ENCODE peak calls at places on chromosomes 5 and 9, in eight cellular contexts. F is dorsolateral prefrontal cortex; H is mammary epithelial cell; V is AG04450; Q is fibroblast of lung; R is upper lobe of right lung; U is tibial nerve; T is CD8-positive, alpha-beta T cell. L is an unnamed sample.

GRCh38 chr5:81021951-81022687 is 62.0 kb downstream of the RASGRF2 start:
- DNase-seq in F (no peak), H (no peak), V (no peak), Q (no peak), R (no peak), U (no peak), T (no peak), L (no peak)

GRCh38 chr5:66558562-66558961 is 37.6 kb upstream of the MAST4 start:
- DNase-seq in F (no peak), H (no peak), V (no peak), Q (no peak), R (no peak), U (no peak), T (no peak), L (no peak)

GRCh38 chr5:66993448-66993847 is 203.2 kb downstream of the CD180 start:
- DNase-seq in F (no peak), H (no peak), V (no peak), Q (no peak), R (no peak), U (no peak), T (no peak), L (no peak)

GRCh38 chr9:27094640-27095039 is 14.4 kb upstream of the TEK start:
- DNase-seq in F (no peak), H (peak), V (no peak), Q (peak), R (no peak), U (no peak), T (no peak), L (no peak)

GRCh38 chr5:178119915-178120660 is 6.8 kb downstream of the N4BP3 start:
- DNase-seq in F (no peak), H (no peak), V (no peak), Q (no peak), R (no peak), U (no peak), T (no peak), L (no peak)

GRCh38 chr9:91905958-91906585 is 44.0 kb downstream of the ROR2 start:
- DNase-seq in F (no peak), H (no peak), V (no peak), Q (no peak), R (no peak), U (no peak), T (peak), L (no peak)

GRCh38 chr5:307794-308579 is 13.5 kb upstream of the AHRR start:
- DNase-seq in F (no peak), H (no peak), V (no peak), Q (no peak), R (peak), U (no peak), T (no peak), L (no peak)

GRCh38 chr5:56480305-56481146 is 247.4 kb upstream of the ANKRD55 start:
- DNase-seq in F (peak), H (peak), V (no peak), Q (peak), R (peak), U (peak), T (peak), L (peak)

GRCh38 chr9:14018061-14018460 is 295.9 kb downstream of the NFIB start:
- DNase-seq in F (no peak), H (peak), V (peak), Q (peak), R (no peak), U (no peak), T (no peak), L (no peak)

GRCh38 chr9:134320195-134320885 is 5.9 kb upstream of the RXRA start:
- DNase-seq in F (no peak), H (no peak), V (no peak), Q (no peak), R (peak), U (no peak), T (peak), L (no peak)

GRCh38 chr5:142319105-142319504 is 5.7 kb downstream of the SPRY4 start:
- DNase-seq in F (no peak), H (no peak), V (no peak), Q (peak), R (no peak), U (no peak), T (no peak), L (no peak)

GRCh38 chr5:107513337-107514125 is 157.2 kb downstream of the EFNA5 start:
- DNase-seq in F (no peak), H (peak), V (no peak), Q (no peak), R (no peak), U (no peak), T (no peak), L (no peak)

GRCh38 chr5:103512506-103512905 is 50.1 kb downstream of the NUDT12 start:
- DNase-seq in F (no peak), H (no peak), V (no peak), Q (no peak), R (no peak), U (no peak), T (no peak), L (no peak)

GRCh38 chr5:143023447-143024096 is 253.4 kb downstream of the ARHGAP26 start:
- DNase-seq in F (no peak), H (no peak), V (no peak), Q (peak), R (no peak), U (no peak), T (peak), L (no peak)

GRCh38 chr5:69364414-69364813 is 4.9 kb downstream of the AK6 start:
- DNase-seq in F (no peak), H (no peak), V (no peak), Q (peak), R (no peak), U (no peak), T (no peak), L (no peak)

GRCh38 chr9:114634387-114634786 is 23.2 kb downstream of the TEX53 start:
- DNase-seq in F (no peak), H (no peak), V (no peak), Q (no peak), R (no peak), U (no peak), T (no peak), L (no peak)

GRCh38 chr5:150139334-150139733 is 16.3 kb downstream of the PDGFRB start:
- DNase-seq in F (no peak), H (no peak), V (peak), Q (peak), R (no peak), U (no peak), T (no peak), L (no peak)

GRCh38 chr5:58887721-58888409 is 305.0 kb downstream of the RAB3C start:
- DNase-seq in F (no peak), H (no peak), V (no peak), Q (peak), R (no peak), U (peak), T (no peak), L (peak)

GRCh38 chr9:21477466-21477865 is 4.6 kb downstream of the IFNE start:
- DNase-seq in F (no peak), H (no peak), V (no peak), Q (no peak), R (no peak), U (no peak), T (no peak), L (no peak)

GRCh38 chr5:177509361-177509951 is at the start of gene DOK3:
- DNase-seq in F (no peak), H (no peak), V (no peak), Q (no peak), R (peak), U (no peak), T (no peak), L (no peak)

GRCh38 chr5:87231037-87231808 is 36.5 kb upstream of the RASA1 start:
- DNase-seq in F (no peak), H (peak), V (no peak), Q (no peak), R (no peak), U (no peak), T (no peak), L (no peak)

GRCh38 chr5:73380052-73380451 is 68.5 kb downstream of the FOXD1 start:
- DNase-seq in F (no peak), H (no peak), V (no peak), Q (no peak), R (no peak), U (peak), T (no peak), L (no peak)

GRCh38 chr5:71946631-71947030 is 160.6 kb upstream of the MAP1B start:
- DNase-seq in F (no peak), H (no peak), V (no peak), Q (no peak), R (no peak), U (no peak), T (no peak), L (no peak)

GRCh38 chr5:75460532-75460931 is 50.9 kb downstream of the CERT1 start:
- DNase-seq in F (no peak), H (no peak), V (no peak), Q (no peak), R (no peak), U (no peak), T (no peak), L (no peak)

GRCh38 chr5:45417285-45417996 is 278.7 kb downstream of the HCN1 start:
- DNase-seq in F (no peak), H (no peak), V (no peak), Q (no peak), R (no peak), U (no peak), T (no peak), L (no peak)

GRCh38 chr5:111254613-111255012 is 30.4 kb downstream of the CAMK4 start:
- DNase-seq in F (no peak), H (peak), V (no peak), Q (peak), R (no peak), U (no peak), T (peak), L (no peak)

GRCh38 chr9:86464242-86464641 is 110.0 kb upstream of the TUT7 start:
- DNase-seq in F (no peak), H (no peak), V (no peak), Q (no peak), R (no peak), U (no peak), T (no peak), L (no peak)

GRCh38 chr9:96219615-96220257 is 82.2 kb downstream of the HSD17B3 start:
- DNase-seq in F (peak), H (peak), V (no peak), Q (no peak), R (peak), U (no peak), T (peak), L (no peak)

GRCh38 chr9:21804336-21804735 is 1.9 kb downstream of the MTAP start:
- DNase-seq in F (no peak), H (no peak), V (no peak), Q (no peak), R (no peak), U (no peak), T (no peak), L (no peak)

GRCh38 chr5:168609806-168610482 is 30.8 kb upstream of the PANK3 start:
- DNase-seq in F (no peak), H (no peak), V (no peak), Q (no peak), R (no peak), U (no peak), T (no peak), L (no peak)

GRCh38 chr5:164336906-164337305 is 831.5 kb downstream of the MAT2B start:
- DNase-seq in F (no peak), H (peak), V (no peak), Q (peak), R (no peak), U (no peak), T (no peak), L (no peak)

GRCh38 chr9:135049460-135049859 is 38.0 kb upstream of the OLFM1 start:
- DNase-seq in F (no peak), H (no peak), V (no peak), Q (no peak), R (peak), U (no peak), T (no peak), L (peak)

GRCh38 chr5:10201223-10201868 is 48.3 kb downstream of the ATPSCKMT start:
- DNase-seq in F (no peak), H (no peak), V (no peak), Q (peak), R (no peak), U (no peak), T (no peak), L (no peak)

GRCh38 chr9:117135481-117135880 is 279.4 kb downstream of the ASTN2 start:
- DNase-seq in F (no peak), H (no peak), V (no peak), Q (no peak), R (no peak), U (no peak), T (no peak), L (no peak)

GRCh38 chr5:171271798-171272197 is 37.2 kb upstream of the TLX3 start:
- DNase-seq in F (no peak), H (no peak), V (no peak), Q (no peak), R (no peak), U (no peak), T (no peak), L (no peak)

GRCh38 chr9:12426198-12426864 is 266.9 kb upstream of the TYRP1 start:
- DNase-seq in F (no peak), H (no peak), V (no peak), Q (peak), R (no peak), U (no peak), T (no peak), L (no peak)

GRCh38 chr5:172113036-172113435 is 75.0 kb downstream of the STK10 start:
- DNase-seq in F (no peak), H (no peak), V (no peak), Q (no peak), R (no peak), U (no peak), T (peak), L (no peak)

GRCh38 chr5:144374637-144375036 is 204.0 kb downstream of the KCTD16 start:
- DNase-seq in F (no peak), H (no peak), V (no peak), Q (no peak), R (no peak), U (no peak), T (no peak), L (no peak)

GRCh38 chr9:137409515-137409914 is 13.4 kb downstream of the EXD3 start:
- DNase-seq in F (no peak), H (no peak), V (no peak), Q (no peak), R (no peak), U (no peak), T (no peak), L (no peak)

GRCh38 chr9:137411670-137412380 is 11.1 kb downstream of the EXD3 start:
- DNase-seq in F (no peak), H (peak), V (peak), Q (peak), R (peak), U (peak), T (peak), L (no peak)

GRCh38 chr9:137412431-137412830 is 10.5 kb downstream of the EXD3 start:
- DNase-seq in F (no peak), H (no peak), V (no peak), Q (peak), R (no peak), U (no peak), T (no peak), L (no peak)

GRCh38 chr9:137410891-137411249 is 12.1 kb downstream of the EXD3 start:
- DNase-seq in F (no peak), H (no peak), V (no peak), Q (no peak), R (no peak), U (no peak), T (no peak), L (no peak)

DNA sequence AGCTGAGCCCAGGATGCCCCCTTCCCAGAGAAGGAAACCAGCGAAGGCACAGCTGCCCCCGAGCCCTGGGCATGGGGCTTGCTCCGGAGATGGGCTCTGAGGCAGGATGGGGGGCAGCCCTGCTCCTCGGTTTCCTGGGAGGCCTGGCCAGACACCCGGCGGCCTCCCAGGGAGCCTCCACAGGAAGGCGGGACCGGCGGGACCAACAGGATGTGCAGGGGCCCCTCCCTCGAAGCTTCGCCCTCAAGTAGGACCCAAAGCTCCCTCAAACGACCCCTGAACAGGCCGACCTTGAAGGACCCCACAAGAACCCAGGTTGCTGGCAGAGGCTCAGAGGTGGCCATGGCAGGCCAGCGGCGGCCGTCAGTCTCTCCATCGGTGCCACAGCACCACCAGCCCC is 11.7 kb downstream of the EXD3 start:
- DNase-seq in F (no peak), H (no peak), V (no peak), Q (no peak), R (no peak), U (no peak), T (no peak), L (no peak)
- H3K4me3 ChIP-seq in F (no peak), H (no peak), V (no peak), Q (no peak), R (peak), U (no peak), T (no peak), L (peak)

GRCh38 chr5:23289162-23289561 is 218.2 kb upstream of the PRDM9 start:
- DNase-seq in F (no peak), H (no peak), V (no peak), Q (no peak), R (no peak), U (no peak), T (no peak), L (no peak)
- H3K27ac ChIP-seq in F (no peak), H (no peak), V (no peak), Q (no peak), R (no peak), U (no peak), T (no peak), L (no peak)

GRCh38 chr9:90871327-90871935 is 69.8 kb downstream of the SYK start:
- DNase-seq in F (no peak), H (no peak), V (no peak), Q (no peak), R (no peak), U (no peak), T (no peak), L (no peak)
- TF ChIP-seq CTCF in F (no peak), H (no peak), V (no peak), Q (no peak), R (no peak), U (no peak), T (no peak), L (no peak)

GRCh38 chr9:124016152-124017063 is 4.8 kb downstream of the LHX2 start:
- DNase-seq in F (no peak), H (no peak), V (no peak), Q (no peak), R (peak), U (no peak), T (no peak), L (no peak)
- H3K4me3 ChIP-seq in F (peak), H (no peak), V (no peak), Q (no peak), R (no peak), U (no peak), T (peak), L (no peak)

GRCh38 chr9:128054090-128054489 is 13.0 kb downstream of the NAIF1 start:
- DNase-seq in F (no peak), H (no peak), V (no peak), Q (no peak), R (no peak), U (no peak), T (no peak), L (no peak)
- H3K27ac ChIP-seq in F (peak), H (no peak), V (no peak), Q (no peak), R (peak), U (peak), T (no peak), L (peak)

L was measured in coronary artery.